ENCODE peak calls at places on chromosomes 12 and 14, in eight cellular contexts. Y, E, V, B, R, G, Q and M are unnamed samples.

GRCh38 chr14:93009471-93010117 is 86.6 kb downstream of the CHGA start:
- DNase-seq in Y (no peak), E (no peak), V (no peak), B (no peak), R (peak; percentile 61), G (no peak), Q (no peak), M (no peak)

GRCh38 chr14:90678420-90678819 is 137.8 kb downstream of the TTC7B start:
- DNase-seq in Y (no peak), E (peak; percentile 67), V (no peak), B (no peak), R (peak; percentile 63), G (no peak), Q (no peak), M (no peak)

GRCh38 chr14:62462996-62463395 is 582.3 kb downstream of the KCNH5 start:
- DNase-seq in Y (no peak), E (peak; percentile 20), V (no peak), B (no peak), R (peak; percentile 7), G (no peak), Q (no peak), M (no peak)

GRCh38 chr12:4276524-4277204 is 3.1 kb downstream of the CCND2 start:
- DNase-seq in Y (peak; percentile 74), E (peak; percentile 83), V (no peak), B (peak; percentile 97), R (peak; percentile 88), G (peak; percentile 87), Q (peak; percentile 72), M (no peak)

GRCh38 chr12:1845010-1845409 is 24.6 kb downstream of the LRTM2 start:
- DNase-seq in Y (no peak), E (no peak), V (no peak), B (no peak), R (no peak), G (no peak), Q (no peak), M (no peak)

GRCh38 chr12:33649992-33650391 is 210.4 kb upstream of the SYT10 start:
- DNase-seq in Y (no peak), E (no peak), V (no peak), B (no peak), R (no peak), G (no peak), Q (no peak), M (no peak)

GRCh38 chr12:19227190-19227879 is 97.8 kb downstream of the PLEKHA5 start:
- DNase-seq in Y (no peak), E (no peak), V (no peak), B (no peak), R (no peak), G (no peak), Q (no peak), M (no peak)

GRCh38 chr14:97832734-97833133 is 1035.6 kb downstream of the VRK1 start:
- DNase-seq in Y (no peak), E (no peak), V (no peak), B (no peak), R (no peak), G (no peak), Q (no peak), M (no peak)

GRCh38 chr12:48972213-48973021 is 882 bp upstream of the WNT10B start:
- DNase-seq in Y (no peak), E (no peak), V (no peak), B (no peak), R (no peak), G (no peak), Q (no peak), M (no peak)

GRCh38 chr14:101365329-101366158 is 195.8 kb upstream of the DIO3 start:
- DNase-seq in Y (no peak), E (no peak), V (no peak), B (no peak), R (no peak), G (no peak), Q (no peak), M (no peak)

GRCh38 chr14:98593361-98593761 is 678.6 kb downstream of the BCL11B start:
- DNase-seq in Y (no peak), E (no peak), V (no peak), B (no peak), R (no peak), G (no peak), Q (no peak), M (no peak)

GRCh38 chr14:64488590-64489099 is 15.0 kb downstream of the ZBTB25 start:
- DNase-seq in Y (no peak), E (no peak), V (no peak), B (no peak), R (no peak), G (no peak), Q (no peak), M (no peak)

GRCh38 chr12:112097641-112098040 is 10.9 kb downstream of the NAA25 start:
- DNase-seq in Y (no peak), E (peak; percentile 46), V (no peak), B (no peak), R (peak; percentile 38), G (no peak), Q (no peak), M (no peak)

GRCh38 chr12:118033331-118033730 is 16.8 kb downstream of the RFC5 start:
- DNase-seq in Y (no peak), E (peak; percentile 35), V (no peak), B (no peak), R (no peak), G (peak; percentile 37), Q (no peak), M (no peak)

GRCh38 chr12:114405449-114406271 is at the start of gene TBX5:
- DNase-seq in Y (no peak), E (no peak), V (no peak), B (no peak), R (peak; percentile 85), G (no peak), Q (no peak), M (no peak)

GRCh38 chr12:19922687-19923086 is 445.6 kb upstream of the PDE3A start:
- DNase-seq in Y (no peak), E (peak; percentile 5), V (no peak), B (no peak), R (peak; percentile 40), G (no peak), Q (no peak), M (no peak)

GRCh38 chr12:88816201-88816600 is 235.9 kb upstream of the KITLG start:
- DNase-seq in Y (no peak), E (peak; percentile 62), V (no peak), B (no peak), R (no peak), G (no peak), Q (no peak), M (no peak)

GRCh38 chr14:105325716-105326567 is 11.4 kb downstream of the PACS2 start:
- DNase-seq in Y (no peak), E (no peak), V (no peak), B (no peak), R (no peak), G (no peak), Q (no peak), M (no peak)

GRCh38 chr12:31813305-31813704 is 84.5 kb upstream of the AMN1 start:
- DNase-seq in Y (no peak), E (peak; percentile 7), V (no peak), B (no peak), R (no peak), G (peak; percentile 44), Q (no peak), M (no peak)
- TF ChIP-seq CTCF in Y (no peak), E (no peak), V (no peak), B (peak; percentile 32), R (no peak), G (peak; percentile 12), Q (no peak), M (no peak)

DNA sequence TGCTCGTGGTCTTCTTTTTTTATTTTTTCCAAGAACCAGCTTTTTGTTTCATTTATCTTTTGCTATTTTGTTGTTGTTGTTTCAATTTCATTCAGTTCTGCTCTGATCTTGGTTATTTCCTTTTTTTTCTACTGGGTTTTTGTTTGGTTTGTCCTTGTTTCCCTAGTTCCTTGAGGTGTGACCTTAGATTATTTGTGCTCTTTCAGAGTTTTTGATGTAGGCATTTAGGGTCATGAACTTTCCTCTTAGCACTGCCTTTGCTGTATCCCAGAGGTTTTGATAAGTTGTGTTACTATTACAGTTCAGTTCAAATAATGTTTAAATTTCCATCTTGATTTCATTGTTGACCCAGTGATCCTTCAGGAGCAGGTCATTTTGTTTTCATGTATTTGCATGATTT is 3.3 kb upstream of the SERPINA11 start:
- DNase-seq in Y (no peak), E (no peak), V (no peak), B (no peak), R (no peak), G (no peak), Q (no peak), M (no peak)
- TF ChIP-seq CTCF in Y (no peak), E (no peak), V (no peak), B (no peak), R (no peak), G (no peak), Q (no peak), M (no peak)

GRCh38 chr12:5914387-5915149 is 30.5 kb downstream of the ANO2 start:
- DNase-seq in Y (no peak), E (no peak), V (no peak), B (no peak), R (no peak), G (no peak), Q (no peak), M (no peak)

GRCh38 chr12:5912011-5912410 is 33.0 kb downstream of the ANO2 start:
- DNase-seq in Y (no peak), E (no peak), V (no peak), B (no peak), R (no peak), G (no peak), Q (no peak), M (no peak)

GRCh38 chr12:5915511-5915910 is 29.5 kb downstream of the ANO2 start:
- DNase-seq in Y (no peak), E (no peak), V (no peak), B (no peak), R (no peak), G (no peak), Q (no peak), M (no peak)

GRCh38 chr12:5910790-5911548 is 34.1 kb downstream of the ANO2 start:
- DNase-seq in Y (no peak), E (no peak), V (no peak), B (no peak), R (no peak), G (no peak), Q (no peak), M (no peak)

GRCh38 chr12:5912437-5913334 is 32.4 kb downstream of the ANO2 start:
- DNase-seq in Y (no peak), E (no peak), V (no peak), B (no peak), R (no peak), G (no peak), Q (no peak), M (no peak)
- TF ChIP-seq CTCF in Y (no peak), E (no peak), V (no peak), B (peak; percentile 66), R (peak; percentile 7), G (peak; percentile 52), Q (no peak), M (peak; percentile 40)

DNA sequence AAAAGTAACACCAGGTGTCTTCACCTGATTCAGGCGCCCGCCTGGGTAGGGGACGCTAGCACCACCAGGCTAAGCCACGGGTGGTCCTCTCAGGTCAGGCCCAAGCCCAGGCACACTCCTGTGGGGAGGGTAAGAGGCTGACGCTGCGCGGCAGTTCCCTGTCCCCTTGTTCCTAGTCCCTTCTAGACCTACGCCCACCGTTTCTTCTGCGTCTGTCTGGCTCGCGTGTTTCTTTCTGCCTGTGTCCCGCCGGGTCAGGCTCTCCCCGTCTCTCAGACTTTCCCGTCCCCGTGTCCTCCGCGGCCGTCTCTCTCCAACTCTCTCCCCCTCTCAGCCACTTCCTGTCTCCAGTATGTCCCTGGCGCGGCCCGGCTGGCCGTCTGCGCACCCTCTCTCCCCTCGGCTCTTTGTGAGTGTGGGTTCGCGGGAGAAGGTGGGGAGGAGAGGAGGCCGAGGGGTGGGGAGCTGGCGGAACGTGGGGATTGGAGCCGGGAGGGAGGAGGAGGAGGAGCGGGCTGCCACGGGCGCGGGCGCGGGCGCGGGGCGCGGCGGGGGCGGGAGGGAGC is 3.1 kb upstream of the TNS2 start:
- DNase-seq in Y (peak; percentile 74), E (peak; percentile 35), V (peak; percentile 91), B (no peak), R (peak; percentile 74), G (peak; percentile 66), Q (peak; percentile 90), M (no peak)
- TF ChIP-seq CTCF in Y (no peak), E (no peak), V (no peak), B (no peak), R (no peak), G (no peak), Q (no peak), M (no peak)